ENCODE peak calls at places on chromosomes 3 and 15, in seven cellular contexts. R is H7; K is pancreas; D is CD4-positive, CD25-positive, alpha-beta regulatory T cell; P is ELR; O is HTR-8/SVneo; F is A549. N is an unnamed sample.

GRCh38 chr3:15023719-15024118 is 41.4 kb downstream of the MRPS25 start:
- DNase-seq in R (no peak), K (no peak), D (no peak), P (no peak), O (no peak), F (no peak), N (no peak)

GRCh38 chr3:129599607-129600006 is 6.9 kb downstream of the PLXND1 start:
- DNase-seq in R (peak), K (no peak), D (no peak), P (peak), O (no peak), F (no peak), N (no peak)

GRCh38 chr3:68878322-68878721 is 54.0 kb downstream of the TAFA4 start:
- DNase-seq in R (no peak), K (no peak), D (no peak), P (peak), O (peak), F (peak), N (peak)

GRCh38 chr3:112013058-112013783 is 14.5 kb downstream of the TAGLN3 start:
- DNase-seq in R (peak), K (peak), D (peak), P (peak), O (peak), F (peak), N (peak)

GRCh38 chr3:122021811-122022401 is at the start of gene ILDR1:
- DNase-seq in R (peak), K (peak), D (peak), P (no peak), O (no peak), F (peak), N (no peak)

GRCh38 chr15:69973102-69973714 is 124.5 kb downstream of the TLE3 start:
- DNase-seq in R (no peak), K (no peak), D (peak), P (peak), O (peak), F (peak), N (peak)

GRCh38 chr3:34260266-34260990 is 462.0 kb downstream of the PDCD6IP start:
- DNase-seq in R (peak), K (peak), D (peak), P (peak), O (peak), F (peak), N (peak)

GRCh38 chr3:123090700-123091585 is 24.1 kb downstream of the PDIA5 start:
- DNase-seq in R (no peak), K (no peak), D (peak), P (peak), O (no peak), F (no peak), N (no peak)

GRCh38 chr15:52794665-52795463 is 4.7 kb upstream of the ONECUT1 start:
- DNase-seq in R (peak), K (no peak), D (no peak), P (no peak), O (no peak), F (no peak), N (no peak)

GRCh38 chr3:42659451-42660130 is 6.1 kb downstream of the ZBTB47 start:
- DNase-seq in R (peak), K (peak), D (no peak), P (no peak), O (no peak), F (no peak), N (no peak)

GRCh38 chr3:194042947-194043346 is 93.0 kb upstream of the HES1 start:
- DNase-seq in R (no peak), K (no peak), D (no peak), P (peak), O (peak), F (no peak), N (no peak)

GRCh38 chr15:39573844-39574243 is 7.0 kb upstream of the THBS1 start:
- DNase-seq in R (no peak), K (no peak), D (no peak), P (no peak), O (no peak), F (no peak), N (no peak)

GRCh38 chr15:60854858-60855568 is 374.1 kb downstream of the RORA start:
- DNase-seq in R (no peak), K (no peak), D (peak), P (no peak), O (no peak), F (no peak), N (no peak)

GRCh38 chr3:66402596-66403267 is 98.1 kb downstream of the LRIG1 start:
- DNase-seq in R (no peak), K (no peak), D (no peak), P (no peak), O (no peak), F (no peak), N (no peak)

GRCh38 chr3:138381413-138381901 is 33.1 kb downstream of the MRAS start:
- DNase-seq in R (no peak), K (no peak), D (no peak), P (no peak), O (no peak), F (no peak), N (no peak)

GRCh38 chr3:107235923-107236315 is 141.3 kb upstream of the CCDC54 start:
- DNase-seq in R (peak), K (no peak), D (peak), P (peak), O (peak), F (peak), N (peak)

GRCh38 chr3:82274897-82275296 is 513.5 kb upstream of the GBE1 start:
- DNase-seq in R (no peak), K (no peak), D (no peak), P (peak), O (peak), F (no peak), N (no peak)

GRCh38 chr15:48541659-48542334 is 103.7 kb downstream of the FBN1 start:
- DNase-seq in R (no peak), K (no peak), D (no peak), P (peak), O (no peak), F (no peak), N (no peak)

GRCh38 chr15:95269247-95270155 is 1038.1 kb downstream of the MCTP2 start:
- DNase-seq in R (no peak), K (no peak), D (no peak), P (no peak), O (no peak), F (no peak), N (no peak)

GRCh38 chr3:22979581-22979980 is 223.5 kb upstream of the UBE2E2 start:
- DNase-seq in R (no peak), K (no peak), D (no peak), P (no peak), O (no peak), F (no peak), N (no peak)

GRCh38 chr15:56699743-56700142 is 33.6 kb downstream of the ZNF280D start:
- DNase-seq in R (no peak), K (no peak), D (peak), P (no peak), O (no peak), F (no peak), N (no peak)

GRCh38 chr15:34039506-34040123 is 611 bp upstream of the AVEN start:
- DNase-seq in R (no peak), K (no peak), D (peak), P (peak), O (no peak), F (no peak), N (no peak)

GRCh38 chr3:19702416-19703078 is 231.5 kb downstream of the EFHB start:
- DNase-seq in R (no peak), K (peak), D (no peak), P (no peak), O (no peak), F (no peak), N (no peak)

GRCh38 chr3:45087155-45087554 is 59.0 kb downstream of the CDCP1 start:
- DNase-seq in R (no peak), K (no peak), D (no peak), P (no peak), O (no peak), F (no peak), N (no peak)

GRCh38 chr3:160797306-160797705 is 41.3 kb downstream of the PPM1L start:
- DNase-seq in R (no peak), K (no peak), D (no peak), P (no peak), O (no peak), F (no peak), N (no peak)

GRCh38 chr15:92970656-92971055 is 70.5 kb downstream of the CHD2 start:
- DNase-seq in R (no peak), K (no peak), D (no peak), P (no peak), O (no peak), F (no peak), N (no peak)

GRCh38 chr3:40782086-40782721 is 257.4 kb downstream of the ZNF621 start:
- DNase-seq in R (peak), K (no peak), D (no peak), P (peak), O (no peak), F (no peak), N (peak)

GRCh38 chr15:68615301-68615700 is 36.5 kb downstream of the CORO2B start:
- DNase-seq in R (no peak), K (no peak), D (no peak), P (no peak), O (no peak), F (no peak), N (no peak)

GRCh38 chr3:188319569-188319968 is 165.6 kb downstream of the LPP start:
- DNase-seq in R (no peak), K (no peak), D (no peak), P (peak), O (no peak), F (no peak), N (no peak)

GRCh38 chr15:101463265-101463664 is 26.2 kb downstream of the PCSK6 start:
- DNase-seq in R (no peak), K (no peak), D (no peak), P (no peak), O (no peak), F (no peak), N (no peak)

GRCh38 chr3:114538211-114538610 is 244.4 kb downstream of the TIGIT start:
- DNase-seq in R (no peak), K (no peak), D (no peak), P (no peak), O (no peak), F (no peak), N (no peak)

GRCh38 chr3:54857343-54857742 is 70.5 kb downstream of the LRTM1 start:
- DNase-seq in R (no peak), K (no peak), D (no peak), P (peak), O (no peak), F (no peak), N (no peak)

GRCh38 chr3:141913150-141913811 is 36.8 kb downstream of the ATP1B3 start:
- DNase-seq in R (peak), K (no peak), D (peak), P (peak), O (peak), F (peak), N (peak)

N was measured in HEK293T.